ENCODE peak calls at places on chromosomes 1 and 21, in eight cellular contexts. C, D, O, R, S, U, V and B are unnamed samples.

GRCh38 chr1:229230136-229230892 is 40.6 kb upstream of the RAB4A start:
- DNase-seq in V (no peak), S (no peak), O (no peak), R (no peak), D (peak), U (no peak), C (no peak), B (no peak)

GRCh38 chr1:78339490-78339889 is 151.3 kb upstream of the PTGFR start:
- DNase-seq in U (no peak), C (no peak), R (no peak), D (no peak), S (peak), O (no peak), V (peak), B (no peak)

GRCh38 chr1:27356628-27357280 is 10.0 kb downstream of the MAP3K6 start:
- DNase-seq in C (no peak), S (no peak), V (no peak), D (no peak), U (peak), R (no peak), O (no peak), B (no peak)

GRCh38 chr1:226651041-226651731 is 87.9 kb downstream of the ITPKB start:
- DNase-seq in C (no peak), O (no peak), D (peak), S (no peak), U (no peak), R (no peak), V (no peak), B (no peak)

GRCh38 chr1:111832521-111833155 is 76.9 kb downstream of the DDX20 start:
- DNase-seq in R (no peak), S (no peak), U (no peak), O (no peak), D (no peak), V (no peak), C (no peak), B (no peak)

GRCh38 chr1:239757711-239758110 is 334.0 kb upstream of the FMN2 start:
- DNase-seq in V (no peak), R (no peak), U (no peak), O (no peak), D (no peak), C (no peak), S (no peak), B (no peak)

GRCh38 chr1:67937651-67938050 is 104.4 kb upstream of the GNG12 start:
- DNase-seq in V (no peak), S (peak), U (no peak), O (no peak), D (no peak), C (no peak), R (no peak), B (no peak)

GRCh38 chr21:37041706-37042271 is 31.1 kb downstream of the PIGP start:
- DNase-seq in R (no peak), C (no peak), U (no peak), O (no peak), S (no peak), V (no peak), D (no peak), B (no peak)

GRCh38 chr1:226577401-226578180 is 29.0 kb downstream of the STUM start:
- DNase-seq in D (no peak), R (no peak), S (no peak), U (no peak), C (peak), O (no peak), V (no peak), B (no peak)

GRCh38 chr1:26959722-26960624 is at the start of gene KDF1:
- DNase-seq in D (no peak), O (no peak), C (no peak), U (peak), R (no peak), S (no peak), V (no peak), B (no peak)

GRCh38 chr21:45998276-45998701 is 16.7 kb downstream of the COL6A1 start:
- DNase-seq in S (no peak), C (no peak), O (peak), R (no peak), D (no peak), V (no peak), U (peak), B (peak)

GRCh38 chr1:242189591-242189990 is 190.7 kb upstream of the MAP1LC3C start:
- DNase-seq in R (peak), U (no peak), O (no peak), S (no peak), C (no peak), V (no peak), D (no peak), B (peak)

GRCh38 chr1:60169206-60169605 is 95.6 kb upstream of the C1orf87 start:
- DNase-seq in S (peak), C (no peak), R (no peak), D (no peak), U (no peak), V (peak), O (no peak), B (no peak)

GRCh38 chr1:116693759-116694482 is 26.4 kb upstream of the IGSF3 start:
- DNase-seq in S (peak), V (peak), O (no peak), U (no peak), D (peak), C (no peak), R (no peak), B (no peak)

GRCh38 chr1:205537386-205538018 is 33.0 kb downstream of the CDK18 start:
- DNase-seq in V (peak), O (peak), D (no peak), C (no peak), S (peak), U (no peak), R (peak), B (no peak)

GRCh38 chr1:185514296-185514695 is 197.3 kb upstream of the IVNS1ABP start:
- DNase-seq in C (no peak), S (no peak), R (no peak), O (no peak), D (no peak), V (no peak), U (no peak), B (no peak)

GRCh38 chr21:31326478-31327247 is 17.4 kb downstream of the TIAM1 start:
- DNase-seq in O (no peak), C (no peak), U (no peak), R (no peak), D (no peak), S (no peak), V (peak), B (no peak)

GRCh38 chr1:23799570-23800395 is 771 bp downstream of the GALE start:
- DNase-seq in U (peak), S (peak), O (peak), R (peak), V (peak), D (peak), C (no peak), B (no peak)

GRCh38 chr1:52751589-52752306 is 25.5 kb downstream of the ZYG11B start:
- DNase-seq in S (peak), D (no peak), C (no peak), R (no peak), V (peak), O (no peak), U (no peak), B (no peak)

GRCh38 chr1:205440476-205441317 is 15.1 kb downstream of the BLACAT1 start:
- DNase-seq in C (no peak), U (peak), V (no peak), S (peak), R (peak), O (no peak), D (no peak), B (no peak)

GRCh38 chr1:204095248-204095640 is 22.3 kb downstream of the SOX13 start:
- DNase-seq in R (no peak), O (no peak), U (no peak), C (no peak), D (no peak), S (no peak), V (no peak), B (no peak)

GRCh38 chr1:59083946-59084865 is 212.7 kb upstream of the FGGY start:
- DNase-seq in R (peak), S (no peak), D (peak), O (no peak), C (no peak), V (peak), U (no peak), B (no peak)

GRCh38 chr1:153852170-153852569 is 70.6 kb downstream of the GATAD2B start:
- DNase-seq in S (no peak), V (no peak), R (no peak), U (peak), O (no peak), D (no peak), C (no peak), B (no peak)

GRCh38 chr1:201759194-201759814 is 69.7 kb upstream of the IPO9 start:
- DNase-seq in C (no peak), R (no peak), D (no peak), U (no peak), S (peak), O (no peak), V (peak), B (no peak)

GRCh38 chr1:41622859-41623732 is 138.6 kb upstream of the EDN2 start:
- DNase-seq in C (no peak), O (no peak), U (peak), R (no peak), D (no peak), V (no peak), S (peak), B (peak)

DNA sequence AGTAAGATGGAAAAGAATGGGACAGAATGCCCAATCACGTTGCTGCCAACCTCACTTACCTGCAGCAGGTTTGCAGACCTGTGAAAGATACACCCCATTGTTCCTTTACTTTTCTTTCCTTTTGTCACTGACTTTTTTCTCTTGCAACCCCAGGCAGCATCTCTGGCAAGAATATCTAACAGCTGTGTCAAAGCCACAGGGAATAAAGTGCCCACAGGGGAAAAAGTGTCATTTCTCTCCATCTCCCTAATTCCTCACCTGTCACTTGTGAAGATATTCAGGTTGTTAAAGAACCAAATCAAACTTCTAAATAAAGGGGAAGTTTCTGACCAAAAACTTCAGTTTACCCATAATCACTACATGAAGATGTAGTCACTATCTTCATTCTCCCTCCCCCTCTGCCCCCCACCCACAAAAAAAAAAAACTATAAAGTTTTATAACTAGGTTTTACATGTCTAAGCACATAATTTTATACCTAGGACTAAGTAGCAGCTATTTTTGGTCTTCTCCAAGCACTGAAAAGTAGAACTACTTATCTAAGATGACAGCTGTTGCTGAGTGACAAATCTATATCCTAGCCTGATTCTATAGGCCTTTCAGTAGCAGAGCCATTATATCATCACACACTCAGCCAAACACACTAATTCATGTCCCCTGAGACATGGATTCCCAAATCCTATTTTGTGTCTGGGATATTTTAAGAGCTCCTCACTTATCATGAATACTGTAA is 54.9 kb downstream of the TBX15 start:
- DNase-seq in D (no peak), U (no peak), R (no peak), S (no peak), O (no peak), V (no peak), C (no peak), B (no peak)
- TF ChIP-seq CTCF in D (no peak), U (no peak), R (no peak), S (no peak), O (no peak), V (no peak), C (no peak), B (no peak)

DNA sequence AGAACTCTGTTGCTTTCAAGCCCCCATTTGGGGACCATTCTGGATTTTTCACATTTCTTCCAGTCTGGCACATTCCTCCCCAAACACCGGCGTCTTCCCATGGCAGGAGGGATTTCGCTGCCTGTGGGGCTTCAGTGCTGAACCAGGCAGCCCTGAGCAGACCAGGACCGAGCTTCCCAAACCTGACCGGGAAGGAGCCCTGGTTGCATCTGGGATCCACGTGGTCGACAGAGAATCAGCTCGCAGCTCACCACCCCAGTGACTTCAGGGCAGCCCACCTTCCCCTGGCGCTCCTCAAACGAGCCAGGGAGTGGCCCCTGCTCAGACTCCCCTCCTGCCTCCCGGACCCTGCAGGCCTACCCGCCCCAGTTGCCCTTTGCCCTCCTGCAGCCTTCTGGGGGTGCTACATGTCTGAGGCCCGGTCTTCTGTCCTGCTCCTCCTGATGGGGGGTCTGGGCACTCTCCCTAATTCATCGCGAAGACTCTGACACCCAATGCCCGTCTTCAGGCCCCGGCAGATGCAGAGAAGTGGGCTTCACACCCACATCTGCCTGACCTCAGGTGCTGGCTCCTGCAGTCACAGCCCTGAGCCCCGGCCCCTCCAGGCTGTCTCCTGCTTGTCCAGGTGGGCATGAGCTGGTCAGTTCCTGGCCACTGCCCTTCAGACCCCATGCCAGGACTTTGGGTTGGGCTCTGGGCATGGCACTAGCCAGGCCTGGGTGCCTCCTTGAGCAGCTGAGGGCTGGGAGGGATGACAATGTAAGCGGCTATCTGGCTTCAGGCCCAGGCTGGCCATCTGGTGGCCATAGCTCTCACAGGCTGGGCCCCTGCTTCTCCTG is 26.2 kb upstream of the PRSS38 start:
- DNase-seq in C (no peak), U (peak), V (no peak), R (no peak), S (peak), O (peak), D (no peak), B (peak)
- TF ChIP-seq CTCF in C (no peak), U (no peak), V (peak), R (no peak), S (peak), O (no peak), D (peak), B (no peak)

GRCh38 chr1:231605389-231606100 is 21.0 kb upstream of the DISC1 start:
- DNase-seq in U (no peak), R (no peak), O (no peak), V (peak), D (no peak), S (no peak), C (no peak), B (no peak)

GRCh38 chr1:231601775-231602674 is 24.6 kb upstream of the DISC1 start:
- DNase-seq in V (peak), O (no peak), S (peak), R (no peak), U (no peak), C (no peak), D (no peak), B (no peak)

GRCh38 chr1:231602675-231602984 is 24.0 kb upstream of the DISC1 start:
- DNase-seq in D (no peak), V (no peak), R (no peak), S (no peak), O (no peak), U (no peak), C (no peak), B (no peak)

GRCh38 chr1:231603598-231604275 is 22.9 kb upstream of the DISC1 start:
- DNase-seq in C (peak), O (no peak), U (peak), R (peak), V (peak), D (no peak), S (peak), B (no peak)

DNA sequence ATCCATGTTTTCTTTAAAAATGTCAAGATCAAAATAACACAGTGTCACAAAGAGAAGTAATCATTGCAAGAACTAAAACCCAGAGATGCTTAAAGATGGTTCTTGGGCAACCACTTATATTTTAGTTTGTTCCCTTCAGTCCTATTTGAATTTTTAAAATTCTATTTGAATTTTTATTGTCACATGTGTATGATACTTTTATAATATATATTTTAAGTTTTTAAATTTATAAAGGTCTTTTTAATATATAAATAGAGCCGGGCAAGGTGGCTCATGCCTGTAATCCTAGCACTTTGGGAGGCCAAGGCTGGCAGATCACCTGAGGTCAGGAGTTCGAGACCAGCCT is 22.3 kb upstream of the DISC1 start:
- DNase-seq in S (no peak), V (no peak), O (no peak), C (no peak), U (no peak), D (no peak), R (no peak), B (no peak)
- TF ChIP-seq CTCF in S (no peak), V (no peak), O (no peak), C (no peak), U (peak), D (no peak), R (peak), B (no peak)

GRCh38 chr1:69737527-69738176 is 169.9 kb downstream of the LRRC7 start:
- DNase-seq in S (peak), R (peak), U (no peak), O (no peak), V (peak), D (no peak), C (peak), B (no peak)
- TF ChIP-seq CTCF in S (peak), R (peak), U (no peak), O (peak), V (peak), D (peak), C (peak), B (peak)

GRCh38 chr1:49229555-49229954 is 452.9 kb upstream of the BEND5 start:
- DNase-seq in O (no peak), U (no peak), S (no peak), C (no peak), D (no peak), R (no peak), V (no peak), B (no peak)
- TF ChIP-seq CTCF in O (peak), U (no peak), S (no peak), C (no peak), D (no peak), R (no peak), V (no peak), B (no peak)

GRCh38 chr1:17696417-17697301 is 58.5 kb upstream of the ACTL8 start:
- DNase-seq in C (no peak), R (peak), S (peak), O (no peak), U (no peak), V (peak), D (no peak), B (no peak)
- TF ChIP-seq CTCF in C (peak), R (no peak), S (peak), O (peak), U (no peak), V (peak), D (no peak), B (peak)

GRCh38 chr1:232643227-232643626 is 13.3 kb upstream of the SIPA1L2 start:
- DNase-seq in S (no peak), V (no peak), C (no peak), U (no peak), D (no peak), R (no peak), O (no peak), B (no peak)
- TF ChIP-seq CTCF in S (peak), V (no peak), C (no peak), U (no peak), D (no peak), R (no peak), O (no peak), B (no peak)